ENCODE peak calls at places on chromosome 15, in eight cellular contexts. E, Q, R, Z, I, S, X and T are unnamed samples.

GRCh38 chr15:55897560-55898336 is 95.7 kb downstream of the NEDD4 start:
- DNase-seq in E (peak; percentile 42), Q (peak; percentile 21), R (no peak), Z (no peak), I (peak; percentile 87), S (no peak), X (peak; percentile 55), T (peak; percentile 70)

GRCh38 chr15:88800026-88800425 is 3.2 kb upstream of the ACAN start:
- DNase-seq in E (peak; percentile 47), Q (no peak), R (no peak), Z (no peak), I (peak; percentile 83), S (no peak), X (no peak), T (no peak)

GRCh38 chr15:31525988-31526665 is 199.5 kb downstream of the KLF13 start:
- DNase-seq in E (no peak), Q (no peak), R (no peak), Z (no peak), I (no peak), S (no peak), X (no peak), T (no peak)

GRCh38 chr15:92376109-92376508 is 17.6 kb upstream of the ST8SIA2 start:
- DNase-seq in E (no peak), Q (no peak), R (no peak), Z (no peak), I (no peak), S (no peak), X (no peak), T (no peak)

GRCh38 chr15:63052961-63053698 is 10.6 kb downstream of the TPM1 start:
- DNase-seq in E (no peak), Q (no peak), R (no peak), Z (no peak), I (peak; percentile 34), S (no peak), X (no peak), T (no peak)

GRCh38 chr15:101684384-101684783 is 32.2 kb upstream of the TM2D3 start:
- DNase-seq in E (peak; percentile 94), Q (no peak), R (no peak), Z (no peak), I (peak; percentile 59), S (peak; percentile 32), X (no peak), T (no peak)

GRCh38 chr15:73941871-73942635 is 15.8 kb downstream of the LOXL1 start:
- DNase-seq in E (no peak), Q (no peak), R (peak; percentile 77), Z (no peak), I (no peak), S (no peak), X (no peak), T (peak; percentile 51)

GRCh38 chr15:28953573-28954195 is 67.9 kb downstream of the APBA2 start:
- DNase-seq in E (no peak), Q (no peak), R (peak; percentile 47), Z (no peak), I (no peak), S (no peak), X (no peak), T (no peak)

GRCh38 chr15:69823223-69823907 is 274.4 kb downstream of the TLE3 start:
- DNase-seq in E (peak; percentile 25), Q (no peak), R (no peak), Z (no peak), I (peak; percentile 56), S (no peak), X (no peak), T (peak; percentile 14)

GRCh38 chr15:88859550-88859949 is 35.8 kb downstream of the HAPLN3 start:
- DNase-seq in E (no peak), Q (no peak), R (no peak), Z (no peak), I (no peak), S (no peak), X (no peak), T (no peak)

GRCh38 chr15:53974813-53975212 is 3.4 kb upstream of the UNC13C start:
- DNase-seq in E (no peak), Q (no peak), R (no peak), Z (no peak), I (no peak), S (no peak), X (no peak), T (no peak)

GRCh38 chr15:33068531-33068990 is 126.0 kb downstream of the FMN1 start:
- DNase-seq in E (peak; percentile 48), Q (peak; percentile 12), R (no peak), Z (peak; percentile 84), I (peak; percentile 85), S (no peak), X (no peak), T (peak; percentile 71)

GRCh38 chr15:47331796-47332480 is 385.4 kb upstream of the SEMA6D start:
- DNase-seq in E (peak; percentile 42), Q (no peak), R (no peak), Z (no peak), I (peak; percentile 31), S (peak; percentile 49), X (no peak), T (no peak)

GRCh38 chr15:31179683-31180082 is 78.2 kb upstream of the TRPM1 start:
- DNase-seq in E (no peak), Q (peak; percentile 27), R (no peak), Z (no peak), I (no peak), S (no peak), X (no peak), T (no peak)

GRCh38 chr15:41887161-41887560 is 6.7 kb downstream of the SPTBN5 start:
- DNase-seq in E (no peak), Q (no peak), R (peak; percentile 59), Z (no peak), I (no peak), S (no peak), X (no peak), T (no peak)
- TF ChIP-seq CTCF in E (no peak), Q (no peak), R (no peak), Z (no peak), I (no peak), S (no peak), X (no peak), T (no peak)

DNA sequence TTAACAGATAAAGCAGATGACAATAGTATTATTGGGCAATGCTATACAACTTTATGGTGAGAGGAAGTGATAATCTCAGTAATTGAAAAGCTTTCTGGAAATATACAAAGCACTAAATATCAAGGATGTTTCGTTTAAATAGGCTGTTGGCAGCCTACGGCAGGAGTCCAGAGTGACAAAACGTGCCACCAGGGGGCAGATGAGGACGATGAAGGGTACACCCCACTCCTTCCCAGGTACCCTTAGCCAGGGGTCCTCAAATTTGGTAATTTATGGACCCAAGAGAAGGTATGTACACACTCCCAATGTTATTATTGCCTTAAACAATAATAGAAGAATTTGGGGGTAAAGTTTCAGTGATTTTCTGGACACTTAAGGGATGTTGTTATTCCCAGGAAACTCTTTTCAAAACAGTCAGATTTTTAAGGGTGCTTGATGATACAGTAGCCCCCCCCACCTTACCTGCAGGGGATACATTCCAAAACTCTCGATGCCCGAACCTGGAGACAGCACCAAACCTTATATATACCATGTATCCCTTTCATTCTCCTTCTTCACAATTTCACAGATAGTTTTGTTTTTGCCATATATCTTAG is 1.4 kb upstream of the MAGEL2 start:
- DNase-seq in E (no peak), Q (peak; percentile 39), R (no peak), Z (no peak), I (no peak), S (no peak), X (peak; percentile 59), T (no peak)
- TF ChIP-seq CTCF in E (peak; percentile 75), Q (peak; percentile 74), R (peak; percentile 63), Z (peak; percentile 65), I (peak; percentile 24), S (peak; percentile 51), X (peak; percentile 73), T (no peak)

DNA sequence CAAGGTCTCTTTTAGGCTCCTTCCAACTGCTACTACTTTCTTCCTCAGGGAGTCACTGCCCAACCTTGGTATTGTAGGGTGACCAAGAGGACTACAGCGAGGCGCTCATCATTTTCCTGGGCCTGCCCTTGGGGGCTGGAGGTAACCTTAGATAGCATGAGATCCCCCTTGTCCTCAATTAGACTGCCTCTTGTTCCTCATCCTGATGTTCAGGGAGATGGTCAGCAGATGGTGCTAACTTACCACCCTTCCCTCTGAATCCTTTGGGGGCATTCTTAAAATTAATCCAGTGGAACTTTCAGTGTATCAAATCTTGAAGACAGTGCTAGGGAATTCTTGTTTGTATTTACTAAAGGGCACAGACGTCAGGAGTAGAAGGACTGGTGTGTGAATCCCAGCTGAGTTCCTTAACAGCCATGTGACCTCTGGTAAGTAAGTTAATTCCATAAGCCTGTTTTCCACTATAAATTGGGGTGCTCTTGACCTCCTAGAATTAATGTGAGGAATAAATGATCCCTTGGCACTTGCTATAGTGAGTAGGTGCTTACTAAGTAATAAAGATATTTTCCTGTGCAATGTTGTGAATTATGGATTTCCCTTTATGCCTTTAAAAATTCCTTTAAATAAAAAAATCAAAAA is 4.1 kb upstream of the CLPX start:
- DNase-seq in E (peak; percentile 42), Q (peak; percentile 31), R (no peak), Z (no peak), I (peak; percentile 62), S (no peak), X (peak; percentile 26), T (peak; percentile 49)
- TF ChIP-seq CTCF in E (peak; percentile 79), Q (peak; percentile 67), R (peak; percentile 58), Z (peak; percentile 62), I (peak; percentile 79), S (peak; percentile 89), X (peak; percentile 84), T (peak; percentile 70)

GRCh38 chr15:96049766-96050165 is 280.7 kb upstream of the NR2F2 start:
- DNase-seq in E (no peak), Q (no peak), R (no peak), Z (no peak), I (no peak), S (no peak), X (no peak), T (no peak)

GRCh38 chr15:96049323-96049722 is 281.2 kb upstream of the NR2F2 start:
- DNase-seq in E (no peak), Q (no peak), R (no peak), Z (no peak), I (no peak), S (no peak), X (no peak), T (no peak)

GRCh38 chr15:96046620-96047240 is 283.8 kb upstream of the NR2F2 start:
- DNase-seq in E (no peak), Q (no peak), R (no peak), Z (no peak), I (no peak), S (no peak), X (no peak), T (no peak)

GRCh38 chr15:96043586-96044171 is 286.8 kb upstream of the NR2F2 start:
- DNase-seq in E (no peak), Q (no peak), R (no peak), Z (no peak), I (no peak), S (no peak), X (no peak), T (no peak)

GRCh38 chr15:96047255-96047931 is 283.1 kb upstream of the NR2F2 start:
- DNase-seq in E (peak; percentile 79), Q (no peak), R (no peak), Z (no peak), I (no peak), S (peak; percentile 76), X (no peak), T (no peak)
- TF ChIP-seq CTCF in E (no peak), Q (no peak), R (no peak), Z (no peak), I (no peak), S (peak; percentile 25), X (no peak), T (no peak)